ENCODE peak calls at places on chromosomes 12 and 14, in seven cellular contexts. A is right lobe of liver, N is esophagus squamous epithelium, Q is GM12878, C is thyroid gland, Y is stomach, E is ovary. W is an unnamed sample.

GRCh38 chr14:20350860-20351259 is 7.4 kb downstream of the PARP2 start:
- DNase-seq in A (no peak), N (no peak), Q (no peak), C (no peak), Y (no peak), E (no peak), W (no peak)

GRCh38 chr12:56590237-56590830 is 39.8 kb downstream of the BAZ2A start:
- DNase-seq in A (no peak), N (no peak), Q (no peak), C (no peak), Y (no peak), E (no peak), W (no peak)

GRCh38 chr12:55728932-55729591 is at the start of gene CD63:
- DNase-seq in A (peak; percentile 90), N (peak; percentile 68), Q (no peak), C (peak; percentile 93), Y (peak; percentile 91), E (peak; percentile 95), W (peak; percentile 94)

GRCh38 chr12:45336762-45337596 is 121.1 kb downstream of the ANO6 start:
- DNase-seq in A (no peak), N (no peak), Q (no peak), C (no peak), Y (no peak), E (no peak), W (no peak)

GRCh38 chr12:10891937-10892336 is 7.9 kb upstream of the PRH1 start:
- DNase-seq in A (peak; percentile 84), N (no peak), Q (no peak), C (no peak), Y (no peak), E (no peak), W (no peak)

GRCh38 chr12:2061402-2061801 is 8.6 kb downstream of the CACNA1C start:
- DNase-seq in A (no peak), N (no peak), Q (no peak), C (no peak), Y (no peak), E (no peak), W (no peak)

GRCh38 chr12:126093911-126094310 is 1028.7 kb downstream of the AACS start:
- DNase-seq in A (no peak), N (no peak), Q (no peak), C (no peak), Y (no peak), E (no peak), W (no peak)

GRCh38 chr14:24965934-24966593 is 83.9 kb downstream of the STXBP6 start:
- DNase-seq in A (no peak), N (no peak), Q (no peak), C (peak; percentile 79), Y (peak; percentile 37), E (no peak), W (no peak)

GRCh38 chr12:43120189-43120588 is 431.8 kb downstream of the ADAMTS20 start:
- DNase-seq in A (no peak), N (no peak), Q (no peak), C (no peak), Y (no peak), E (no peak), W (no peak)

GRCh38 chr14:21647380-21647779 is 6.3 kb upstream of the OR4E2 start:
- DNase-seq in A (no peak), N (no peak), Q (no peak), C (no peak), Y (no peak), E (no peak), W (no peak)

GRCh38 chr12:75684678-75685620 is 173.5 kb upstream of the KRR1 start:
- DNase-seq in A (no peak), N (no peak), Q (no peak), C (no peak), Y (no peak), E (no peak), W (no peak)

GRCh38 chr12:105640780-105641179 is 310.3 kb downstream of the C12orf75 start:
- DNase-seq in A (no peak), N (no peak), Q (no peak), C (no peak), Y (no peak), E (no peak), W (no peak)

GRCh38 chr14:21476526-21476924 is 234 bp downstream of the RAB2B start:
- DNase-seq in A (peak; percentile 95), N (no peak), Q (no peak), C (peak; percentile 90), Y (peak; percentile 93), E (peak; percentile 92), W (peak; percentile 95)

GRCh38 chr12:55692631-55693322 is 14.9 kb downstream of the ITGA7 start:
- DNase-seq in A (no peak), N (no peak), Q (no peak), C (no peak), Y (no peak), E (peak; percentile 20), W (no peak)

GRCh38 chr12:116092162-116092561 is 185.3 kb downstream of the MED13L start:
- DNase-seq in A (no peak), N (no peak), Q (no peak), C (no peak), Y (no peak), E (no peak), W (no peak)

GRCh38 chr14:44497148-44497547 is 9.9 kb downstream of the FSCB start:
- DNase-seq in A (no peak), N (no peak), Q (no peak), C (no peak), Y (no peak), E (no peak), W (no peak)

GRCh38 chr12:209246-209645 is 4.7 kb downstream of the SLC6A12 start:
- DNase-seq in A (no peak), N (no peak), Q (no peak), C (no peak), Y (no peak), E (no peak), W (no peak)

GRCh38 chr12:108564724-108565123 is 2.3 kb downstream of the ISCU start:
- DNase-seq in A (no peak), N (no peak), Q (no peak), C (peak; percentile 41), Y (no peak), E (no peak), W (no peak)

GRCh38 chr12:76690916-76691700 is 72.8 kb upstream of the ZDHHC17 start:
- DNase-seq in A (no peak), N (no peak), Q (no peak), C (no peak), Y (no peak), E (no peak), W (no peak)

GRCh38 chr14:102928412-102929348 is 6.2 kb downstream of the AMN start:
- DNase-seq in A (no peak), N (peak; percentile 33), Q (no peak), C (peak; percentile 76), Y (peak; percentile 87), E (peak; percentile 77), W (peak; percentile 90)
- TF ChIP-seq POLR2A in A (no peak), N (no peak), Q (no peak), C (no peak), Y (no peak), E (no peak), W (peak; percentile 86)

GRCh38 chr14:23639891-23640523 is 3.8 kb downstream of the DHRS2 start:
- DNase-seq in A (no peak), N (no peak), Q (no peak), C (no peak), Y (no peak), E (no peak), W (no peak)
- H3K4me3 ChIP-seq in A (no peak overlapping the region), N (no peak overlapping the region), Q (no peak overlapping the region), C (no peak overlapping the region), Y (no peak overlapping the region), E (no peak overlapping the region), W (no peak overlapping the region)

GRCh38 chr12:51126297-51126696 is 42.9 kb upstream of the CSRNP2 start:
- DNase-seq in A (no peak), N (no peak), Q (no peak), C (no peak), Y (no peak), E (no peak), W (no peak)

GRCh38 chr12:51128905-51129304 is 44.0 kb downstream of the TFCP2 start:
- DNase-seq in A (no peak), N (no peak), Q (no peak), C (no peak), Y (no peak), E (no peak), W (no peak)

GRCh38 chr12:51122844-51123243 is 39.4 kb upstream of the CSRNP2 start:
- DNase-seq in A (no peak), N (no peak), Q (no peak), C (no peak), Y (no peak), E (no peak), W (no peak)

GRCh38 chr12:51124504-51124903 is 41.1 kb upstream of the CSRNP2 start:
- DNase-seq in A (no peak), N (no peak), Q (no peak), C (no peak), Y (no peak), E (no peak), W (no peak)

DNA sequence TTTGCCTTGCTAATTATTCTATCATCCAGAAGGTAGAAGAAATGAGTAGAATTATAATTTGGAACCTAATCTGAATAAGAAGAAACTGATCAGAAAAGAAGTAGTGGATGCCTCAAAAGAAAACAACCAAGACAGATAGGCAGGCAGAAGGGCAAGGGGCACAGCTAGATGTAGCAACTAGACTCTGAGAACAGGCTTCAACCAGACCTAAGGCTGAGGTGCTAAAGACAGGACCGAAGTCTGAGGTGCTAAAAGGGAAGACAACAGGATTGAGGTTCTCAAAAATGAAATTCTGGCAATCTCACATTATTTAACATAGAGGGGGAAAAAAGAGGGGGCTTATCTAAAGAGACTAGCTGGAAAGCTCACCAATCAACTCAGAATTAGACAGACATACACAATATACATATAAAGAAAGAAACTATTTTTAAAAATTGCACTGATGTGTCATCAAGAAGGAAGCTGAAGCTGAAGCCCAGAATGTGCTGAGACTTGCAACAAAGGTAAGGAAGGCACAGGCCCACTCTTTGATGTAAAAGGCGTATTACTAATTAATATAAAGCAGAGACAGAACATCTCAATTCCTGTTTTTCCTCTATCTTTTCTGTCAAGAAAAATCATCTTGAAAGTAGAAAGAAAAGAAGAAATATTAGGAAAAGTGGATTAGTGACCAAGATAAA is 43.8 kb upstream of the CSRNP2 start:
- DNase-seq in A (no peak), N (no peak), Q (no peak), C (no peak), Y (no peak), E (no peak), W (no peak)
- H3K27ac ChIP-seq in A (no peak overlapping the region), N (peak overlapping the region; percentile 71), Q (no peak overlapping the region), C (no peak overlapping the region), Y (no peak overlapping the region), E (no peak overlapping the region), W (no peak overlapping the region)

DNA sequence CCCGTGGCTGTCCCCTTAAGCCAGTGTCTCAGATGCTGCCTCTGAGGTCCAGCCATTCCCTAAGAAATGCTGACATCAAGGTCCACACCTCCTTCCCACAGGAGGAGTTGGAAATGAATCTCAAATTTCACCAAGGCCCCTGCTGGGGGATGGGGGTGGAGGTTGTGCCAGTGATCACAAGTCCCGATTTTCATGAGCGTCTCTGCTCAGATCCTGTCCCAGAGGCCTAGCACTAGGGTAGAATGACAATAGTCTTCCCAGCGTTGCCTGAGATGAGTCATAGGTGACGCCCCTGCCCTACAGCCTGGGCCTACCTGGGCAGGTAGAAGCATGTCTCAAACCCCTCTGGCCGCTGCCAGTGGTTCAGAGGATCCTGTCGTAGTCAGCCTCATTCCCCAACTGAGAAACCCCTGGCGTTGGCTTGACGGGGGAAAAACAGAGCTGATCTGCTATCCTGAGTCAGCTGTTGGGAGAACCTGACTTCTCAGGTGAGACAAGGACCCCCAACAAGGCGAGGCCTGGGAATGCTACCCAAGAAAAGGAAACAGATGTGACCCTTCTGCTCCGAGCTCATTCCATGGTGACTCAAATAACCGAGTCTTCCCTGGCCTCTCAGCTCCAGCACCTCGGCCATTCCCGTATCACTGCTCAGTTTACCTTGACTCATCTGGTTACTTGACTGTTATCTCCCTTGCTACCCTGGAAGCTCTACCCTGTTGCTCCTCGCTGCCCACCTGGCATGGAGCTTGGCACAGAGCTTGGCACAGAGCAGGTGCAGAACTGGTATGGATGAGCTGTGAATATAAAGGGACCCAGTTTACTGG is 21.8 kb upstream of the SPPL3 start:
- DNase-seq in A (no peak), N (no peak), Q (no peak), C (no peak), Y (no peak), E (no peak), W (no peak)
- TF ChIP-seq POLR2A in A (no peak), N (no peak), Q (no peak), C (no peak), Y (no peak), E (no peak), W (no peak)